ENCODE peak calls at places on chromosome 6, in four cellular contexts. G is mammary epithelial cell, U is colonic mucosa, Y is PC-3. Z is an unnamed sample.

GRCh38 chr6:107741191-107741680 is 82.9 kb downstream of the SCML4 start:
- DNase-seq in G (no peak), U (no peak), Y (no peak), Z (no peak)

GRCh38 chr6:167247814-167248595 is 43.1 kb upstream of the UNC93A start:
- DNase-seq in Y (no peak), U (no peak), G (no peak), Z (no peak)

GRCh38 chr6:162488444-162488843 is 239.1 kb downstream of the PRKN start:
- DNase-seq in Y (no peak), U (no peak), G (no peak), Z (no peak)

GRCh38 chr6:7163661-7164071 is 55.9 kb downstream of the RREB1 start:
- DNase-seq in Y (no peak), G (no peak), U (no peak), Z (no peak)

GRCh38 chr6:157134402-157135074 is 188.8 kb downstream of the TMEM242 start:
- DNase-seq in U (no peak), G (no peak), Y (no peak), Z (no peak)

GRCh38 chr6:129901910-129902309 is 40.8 kb upstream of the TMEM244 start:
- DNase-seq in G (peak), Y (peak), U (no peak), Z (no peak)

GRCh38 chr6:12313992-12314589 is 23.9 kb downstream of the EDN1 start:
- DNase-seq in G (peak), U (peak), Y (peak), Z (no peak)

GRCh38 chr6:30411515-30412207 is 66.7 kb downstream of the RPP21 start:
- DNase-seq in G (peak), Y (peak), U (peak), Z (peak)

GRCh38 chr6:20455175-20456075 is 53.7 kb downstream of the E2F3 start:
- DNase-seq in U (peak), Y (peak), G (peak), Z (no peak)

GRCh38 chr6:157091243-157091642 is 232.1 kb downstream of the TMEM242 start:
- DNase-seq in U (no peak), Y (no peak), G (no peak), Z (no peak)

GRCh38 chr6:158706369-158706982 is 56.6 kb downstream of the SYTL3 start:
- DNase-seq in Y (peak), G (peak), U (peak), Z (no peak)

GRCh38 chr6:29598348-29598747 is 13.4 kb downstream of the OR2H2 start:
- DNase-seq in G (no peak), U (no peak), Y (no peak), Z (no peak)

GRCh38 chr6:149781715-149782114 is 32.2 kb downstream of the PCMT1 start:
- DNase-seq in Y (no peak), G (no peak), U (no peak), Z (no peak)

GRCh38 chr6:1244941-1245340 is 67.0 kb upstream of the FOXQ1 start:
- DNase-seq in Y (no peak), U (no peak), G (no peak), Z (no peak)

GRCh38 chr6:41228616-41229015 is 467 bp downstream of the TREML4 start:
- DNase-seq in G (peak), Y (no peak), U (no peak), Z (no peak)

GRCh38 chr6:69867075-69867911 is 937 bp downstream of the COL19A1 start:
- DNase-seq in G (peak), Y (peak), U (peak), Z (no peak)

GRCh38 chr6:12608016-12608860 is 108.3 kb upstream of the PHACTR1 start:
- DNase-seq in Y (peak), U (no peak), G (peak), Z (no peak)

GRCh38 chr6:133705071-133705470 is 183.8 kb upstream of the TCF21 start:
- DNase-seq in Y (peak), U (no peak), G (peak), Z (peak)

GRCh38 chr6:99514089-99514488 is 1.1 kb downstream of the USP45 start:
- DNase-seq in U (peak), Y (no peak), G (no peak), Z (no peak)

GRCh38 chr6:5723905-5724691 is 282.6 kb downstream of the NRN1 start:
- DNase-seq in U (peak), G (no peak), Y (no peak), Z (no peak)

GRCh38 chr6:132087391-132087790 is 136.2 kb upstream of the CCN2 start:
- DNase-seq in Y (peak), U (no peak), G (no peak), Z (no peak)

GRCh38 chr6:37127961-37128862 is 41.7 kb upstream of the PIM1 start:
- DNase-seq in G (peak), U (peak), Y (peak), Z (no peak)

GRCh38 chr6:116419069-116419468 is 42.1 kb upstream of the CALHM6 start:
- DNase-seq in Y (peak), U (no peak), G (peak), Z (no peak)

GRCh38 chr6:130632897-130633296 is 194.3 kb upstream of the SMLR1 start:
- DNase-seq in Y (no peak), U (no peak), G (no peak), Z (no peak)

GRCh38 chr6:159931112-159931511 is 37.8 kb upstream of the IGF2R start:
- DNase-seq in Y (no peak), G (no peak), U (no peak), Z (no peak)

GRCh38 chr6:148524976-148525375 is 182.3 kb downstream of the SASH1 start:
- DNase-seq in U (no peak), Y (peak), G (no peak), Z (no peak)

GRCh38 chr6:10418862-10419748 is 4.2 kb upstream of the TFAP2A start:
- DNase-seq in G (peak), U (no peak), Y (peak), Z (no peak)

GRCh38 chr6:336159-337114 is 44.1 kb downstream of the DUSP22 start:
- DNase-seq in G (no peak), U (no peak), Y (no peak), Z (no peak)

GRCh38 chr6:160042788-160043301 is 74.0 kb downstream of the IGF2R start:
- DNase-seq in U (no peak), G (peak), Y (peak), Z (no peak)

GRCh38 chr6:107957165-107957908 is 671 bp downstream of the SEC63 start:
- DNase-seq in U (peak), Y (peak), G (peak), Z (peak)

GRCh38 chr6:133748628-133749027 is 140.3 kb upstream of the TCF21 start:
- DNase-seq in Y (no peak), U (no peak), G (no peak), Z (no peak)

GRCh38 chr6:167056370-167056769 is 57.2 kb downstream of the CEP43 start:
- DNase-seq in U (no peak), Y (no peak), G (peak), Z (no peak)

GRCh38 chr6:106146852-106147351 is 60.8 kb downstream of the PRDM1 start:
- DNase-seq in Y (peak), U (no peak), G (peak), Z (no peak)

GRCh38 chr6:122609881-122610689 is at the start of gene PKIB:
- DNase-seq in U (peak), Y (peak), G (peak), Z (no peak)

GRCh38 chr6:36660771-36661471 is 17.6 kb upstream of the CDKN1A start:
- DNase-seq in U (peak), G (no peak), Y (no peak), Z (no peak)

GRCh38 chr6:168455847-168456530 is 15.0 kb downstream of the SMOC2 start:
- DNase-seq in U (peak), G (no peak), Y (no peak), Z (no peak)

GRCh38 chr6:137157601-137158000 is 15.8 kb downstream of the IL22RA2 start:
- DNase-seq in Y (no peak), G (peak), U (no peak), Z (no peak)

GRCh38 chr6:133046576-133046975 is 194.6 kb upstream of the EYA4 start:
- DNase-seq in G (no peak), U (no peak), Y (no peak), Z (no peak)

DNA sequence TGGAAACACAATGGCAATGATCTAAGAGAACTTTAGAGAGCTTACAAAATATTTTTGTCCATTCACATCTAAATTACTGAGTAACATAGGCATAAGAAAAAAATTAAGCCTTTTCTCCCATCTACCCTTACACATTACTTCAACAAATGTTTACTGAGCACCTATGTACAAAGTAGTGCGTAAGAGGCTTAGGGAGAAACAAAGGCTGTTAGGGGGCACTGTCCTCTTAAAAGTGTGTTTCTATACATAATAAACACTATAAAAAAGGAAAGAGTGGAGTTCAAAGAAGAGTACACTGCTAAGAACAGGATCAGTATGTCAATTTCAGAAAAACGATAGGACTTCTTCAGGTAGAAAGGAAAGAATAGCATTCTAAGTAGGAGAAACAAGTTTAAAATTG is 12.2 kb downstream of the ILRUN start:
- DNase-seq in Y (no peak), U (no peak), G (no peak), Z (no peak)
- TF ChIP-seq CTCF in Y (peak), U (no peak), G (no peak), Z (no peak)

DNA sequence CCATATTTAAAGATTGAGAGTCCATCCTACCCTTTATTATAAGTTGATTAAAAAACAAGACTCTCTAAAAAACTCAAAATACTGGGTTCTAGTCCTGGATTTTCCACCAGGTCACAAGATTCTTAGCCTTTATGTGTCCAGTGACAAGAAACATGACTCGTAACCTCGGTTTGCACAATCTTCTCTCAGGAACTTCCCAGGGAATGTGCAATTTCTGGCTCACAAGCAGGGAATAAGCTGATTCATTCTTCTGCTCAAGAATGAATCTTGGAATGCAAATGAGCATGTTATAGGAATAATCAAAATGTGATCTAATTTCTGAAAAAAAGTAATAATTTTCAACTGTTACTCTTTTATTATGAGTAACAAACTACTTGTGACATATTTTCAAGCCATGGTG is 45.1 kb downstream of the OGFRL1 start:
- DNase-seq in G (peak), U (no peak), Y (peak), Z (peak)
- H3K27ac ChIP-seq in G (peak), U (no peak), Y (peak), Z (peak)

DNA sequence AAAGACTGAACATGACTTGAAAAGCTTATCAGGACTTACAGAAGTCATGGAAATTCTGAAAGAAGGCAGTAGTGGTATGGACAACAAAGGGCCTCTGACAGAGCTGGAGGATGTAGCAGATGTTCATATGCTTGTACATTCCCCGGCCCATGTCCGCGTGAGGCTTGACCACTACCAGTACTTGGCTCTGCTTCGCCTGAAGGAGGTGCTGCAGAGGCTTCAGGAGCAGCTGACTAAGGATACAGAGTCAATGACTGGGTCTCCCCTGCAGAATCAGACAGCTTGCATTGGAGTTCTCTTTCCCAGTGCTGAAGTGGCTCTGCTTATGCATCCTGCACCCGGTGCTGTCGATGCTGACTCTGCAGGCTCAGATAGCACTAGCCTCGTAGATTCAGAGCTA is 29.2 kb downstream of the TAF11 start:
- DNase-seq in U (no peak), G (no peak), Y (no peak), Z (no peak)
- TF ChIP-seq CTCF in U (no peak), G (no peak), Y (peak), Z (peak)

GRCh38 chr6:110656492-110656891 is 158.8 kb downstream of the CDK19 start:
- DNase-seq in Y (peak), G (peak), U (no peak), Z (no peak)
- H3K27ac ChIP-seq in Y (peak), G (peak), U (peak), Z (no peak)

GRCh38 chr6:96469312-96469711 is 52.3 kb upstream of the UFL1 start:
- DNase-seq in Y (no peak), U (no peak), G (no peak), Z (no peak)
- TF ChIP-seq CTCF in Y (no peak), U (no peak), G (no peak), Z (no peak)

DNA sequence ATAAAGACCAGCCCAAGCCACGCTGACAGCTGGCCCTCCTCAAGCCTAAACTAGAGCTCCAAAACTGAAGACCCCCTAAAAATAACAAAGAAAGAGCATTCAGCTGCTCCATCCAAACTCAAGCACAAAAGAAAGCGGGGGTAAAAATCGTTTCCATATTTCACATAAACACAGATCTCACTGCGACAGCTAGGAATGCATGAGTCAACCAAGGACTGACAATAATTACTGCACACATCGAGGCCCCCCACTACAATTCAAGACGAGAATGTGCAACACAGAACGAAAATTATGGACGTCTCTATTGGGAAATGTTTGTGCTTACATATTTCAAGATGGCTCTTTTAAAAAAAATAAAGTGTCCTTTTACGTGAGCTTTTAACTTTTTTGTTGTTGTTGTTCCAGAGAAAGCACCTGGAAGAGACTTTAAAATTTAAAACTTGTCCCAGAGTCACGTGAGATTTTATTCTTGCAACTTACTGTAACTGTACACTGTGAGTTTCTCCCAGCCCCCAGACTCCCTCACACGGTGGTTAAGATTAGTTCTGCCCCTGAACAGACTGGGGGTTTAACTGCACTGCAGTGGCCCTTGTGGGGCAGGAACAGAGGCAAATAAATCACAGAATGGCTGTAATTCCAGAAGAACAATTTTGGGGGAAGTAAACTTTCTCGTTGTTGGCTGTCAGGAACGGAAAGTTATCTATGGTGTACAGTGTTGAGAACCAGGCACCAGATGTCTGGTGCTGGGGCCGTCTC is 30.9 kb downstream of the CNKSR3 start:
- DNase-seq in U (no peak), G (no peak), Y (no peak), Z (peak)
- H3K27ac ChIP-seq in U (peak), G (no peak), Y (no peak), Z (peak)

DNA sequence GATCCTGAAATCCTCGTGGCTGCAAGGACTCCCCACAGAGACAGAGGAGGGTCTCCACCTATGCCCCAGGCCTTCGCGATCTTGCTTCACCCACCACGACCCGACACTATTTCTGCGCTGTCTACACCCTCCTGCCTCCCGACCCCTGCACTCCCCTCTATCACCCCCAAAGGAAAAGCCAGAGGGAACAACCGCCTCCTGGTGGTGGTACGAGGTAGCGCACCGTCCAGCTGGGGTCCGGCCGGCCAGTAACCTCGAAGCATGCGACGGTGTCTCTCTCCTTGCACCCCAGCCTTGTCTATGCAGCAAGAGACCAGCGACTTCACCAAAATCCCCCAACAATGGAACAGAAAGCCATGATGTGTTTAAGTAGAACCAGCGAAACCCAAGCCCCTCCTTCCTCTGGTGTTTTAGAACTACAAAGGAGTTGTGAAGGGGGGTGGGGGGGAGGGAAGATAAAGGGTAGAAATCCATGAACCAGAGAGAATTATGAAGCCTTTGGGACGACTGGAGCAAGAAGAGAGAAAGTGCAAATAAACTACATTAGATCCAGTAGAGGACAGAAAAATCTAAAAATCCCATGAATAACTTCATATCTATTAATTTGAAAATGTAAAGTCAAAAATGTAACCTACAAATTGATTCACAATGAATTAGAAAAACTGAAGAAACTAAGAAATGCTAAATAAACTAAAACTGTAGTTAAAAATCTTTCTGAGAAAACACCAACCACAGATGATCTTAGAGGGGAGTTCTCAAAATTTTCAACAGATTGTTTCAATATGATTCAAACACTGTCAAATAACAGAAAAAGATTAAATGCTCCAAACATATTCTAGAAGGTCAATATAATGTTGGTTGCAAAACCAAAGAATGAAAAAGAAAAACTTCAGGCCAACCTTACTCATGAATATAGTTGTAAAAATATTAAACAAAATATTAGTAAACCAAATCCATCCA is 168.0 kb downstream of the CDK19 start:
- DNase-seq in G (no peak), U (no peak), Y (no peak), Z (no peak)
- TF ChIP-seq CTCF in G (peak), U (no peak), Y (peak), Z (peak)

DNA sequence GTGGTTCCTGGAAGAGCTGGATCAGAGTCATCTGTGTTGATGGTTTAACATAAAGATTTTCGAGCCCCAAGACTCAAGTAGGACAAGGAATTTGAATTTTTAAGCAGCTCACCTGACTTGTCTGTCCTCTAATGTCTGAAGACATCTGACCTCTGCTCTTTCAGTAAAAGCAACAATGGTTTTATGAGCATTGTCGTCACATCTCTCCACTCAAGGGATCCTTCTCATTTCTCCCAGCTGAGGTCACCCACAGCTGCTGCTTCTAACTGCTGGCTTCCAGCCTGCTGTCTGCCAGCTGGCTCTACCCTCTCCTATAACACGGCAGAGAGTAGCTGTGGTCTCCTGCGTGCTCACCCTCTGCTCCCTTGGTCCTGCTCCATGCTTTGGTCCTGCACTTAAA is 24.7 kb upstream of the HDAC2 start:
- DNase-seq in Y (peak), G (peak), U (peak), Z (peak)
- H3K27ac ChIP-seq in Y (peak), G (no peak), U (peak), Z (peak)

GRCh38 chr6:15303920-15304291 is 58.0 kb downstream of the JARID2 start:
- DNase-seq in U (no peak), Y (no peak), G (no peak), Z (no peak)
- TF ChIP-seq CTCF in U (no peak), Y (no peak), G (no peak), Z (no peak)